ENCODE peak calls at places on chromosome 11, in seven cellular contexts. X is progenitor cell of endocrine pancreas, T is hepatocyte, D is HL-60, U is PC-9, Y is bronchial epithelial cell, G is IMR-90. C is an unnamed sample.
A peak's percentile ranks its signal among the peaks of the same experiment; 100 is the strongest.

GRCh38 chr11:70503878-70504240 is 105.5 kb downstream of the CTTN start:
- DNase-seq in G (no peak), Y (no peak), D (no peak), T (peak; percentile 49), U (no peak), X (no peak), C (no peak)

GRCh38 chr11:79189604-79190003 is 251.2 kb downstream of the TENM4 start:
- DNase-seq in D (no peak), G (no peak), X (no peak), Y (no peak), T (no peak), U (no peak), C (no peak)

GRCh38 chr11:17516551-17517150 is 27.6 kb downstream of the USH1C start:
- DNase-seq in T (no peak), G (no peak), Y (no peak), U (no peak), D (no peak), X (no peak), C (no peak)

GRCh38 chr11:17747131-17747955 is 12.8 kb downstream of the KCNC1 start:
- DNase-seq in D (no peak), G (no peak), T (no peak), U (no peak), X (no peak), Y (no peak), C (no peak)

GRCh38 chr11:18295316-18295715 is 26.6 kb downstream of the HPS5 start:
- DNase-seq in X (no peak), G (no peak), D (no peak), Y (no peak), T (no peak), U (no peak), C (no peak)

GRCh38 chr11:34558211-34558610 is 44.6 kb upstream of the ELF5 start:
- DNase-seq in Y (peak; percentile 75), D (no peak), X (no peak), U (no peak), G (no peak), T (no peak), C (no peak)

GRCh38 chr11:80146231-80146630 is 705.4 kb upstream of the TENM4 start:
- DNase-seq in D (no peak), T (no peak), G (no peak), U (no peak), X (no peak), Y (peak; percentile 51), C (no peak)

GRCh38 chr11:58923300-58923788 is 15.9 kb upstream of the GLYATL1 start:
- DNase-seq in D (peak; percentile 10), U (peak; percentile 42), X (no peak), T (peak; percentile 60), Y (peak; percentile 91), G (peak; percentile 46), C (no peak)

GRCh38 chr11:57668467-57668890 is 565 bp downstream of the ZDHHC5 start:
- DNase-seq in U (no peak), T (no peak), X (no peak), G (no peak), D (peak; percentile 40), Y (no peak), C (no peak)

GRCh38 chr11:68127791-68128681 is 6.8 kb upstream of the CHKA start:
- DNase-seq in U (peak; percentile 86), G (peak; percentile 40), X (peak; percentile 87), T (peak; percentile 96), D (no peak), Y (no peak), C (peak; percentile 89)

GRCh38 chr11:79439430-79439892 is 1.4 kb downstream of the TENM4 start:
- DNase-seq in G (peak; percentile 59), Y (no peak), U (no peak), T (peak; percentile 27), X (no peak), D (no peak), C (peak; percentile 22)

GRCh38 chr11:128522943-128523518 is 64.3 kb downstream of the ETS1 start:
- DNase-seq in X (no peak), T (no peak), U (no peak), D (no peak), G (no peak), Y (no peak), C (no peak)

GRCh38 chr11:121035169-121035755 is 11.4 kb downstream of the TBCEL start:
- DNase-seq in D (no peak), T (no peak), Y (no peak), X (no peak), G (no peak), U (no peak), C (no peak)

GRCh38 chr11:43172477-43172876 is 139.3 kb upstream of the API5 start:
- DNase-seq in D (no peak), G (no peak), Y (no peak), U (no peak), X (no peak), T (no peak), C (no peak)

GRCh38 chr11:7418061-7418460 is 67.2 kb upstream of the OLFML1 start:
- DNase-seq in T (no peak), Y (peak; percentile 83), D (no peak), X (no peak), G (no peak), U (no peak), C (no peak)

GRCh38 chr11:62539238-62539925 is 7.2 kb downstream of the AHNAK start:
- DNase-seq in Y (peak; percentile 84), D (peak; percentile 31), X (no peak), U (peak; percentile 85), G (peak; percentile 93), T (peak; percentile 87), C (no peak)

GRCh38 chr11:22624742-22625447 is 728 bp downstream of the FANCF start:
- DNase-seq in X (peak; percentile 48), Y (peak; percentile 69), G (peak; percentile 60), D (peak; percentile 70), T (peak; percentile 85), U (peak; percentile 62), C (peak; percentile 67)

GRCh38 chr11:91394073-91394717 is 830.4 kb upstream of the FAT3 start:
- DNase-seq in X (no peak), G (no peak), Y (no peak), T (peak; percentile 16), D (no peak), U (no peak), C (no peak)

GRCh38 chr11:108666373-108666772 is 1.5 kb downstream of the DDX10 start:
- DNase-seq in G (no peak), D (no peak), U (no peak), X (no peak), Y (no peak), T (no peak), C (no peak)

GRCh38 chr11:122202951-122203456 is 87.0 kb upstream of the BLID start:
- DNase-seq in D (peak; percentile 43), G (peak; percentile 71), T (peak; percentile 78), U (no peak), X (peak; percentile 61), Y (peak; percentile 58), C (peak; percentile 79)

GRCh38 chr11:45590743-45591142 is 74.7 kb downstream of the CHST1 start:
- DNase-seq in D (no peak), T (no peak), X (no peak), G (no peak), U (no peak), Y (no peak), C (no peak)

GRCh38 chr11:70367071-70367470 is 31.3 kb upstream of the CTTN start:
- DNase-seq in T (no peak), U (no peak), G (peak; percentile 88), X (no peak), D (no peak), Y (no peak), C (no peak)

GRCh38 chr11:86456075-86456939 is 81.6 kb downstream of the CCDC81 start:
- DNase-seq in X (peak; percentile 64), U (peak; percentile 78), D (peak; percentile 75), G (peak; percentile 80), T (peak; percentile 93), Y (peak; percentile 68), C (peak; percentile 92)

GRCh38 chr11:1505480-1505879 is 18.9 kb upstream of the MOB2 start:
- DNase-seq in T (no peak), X (no peak), G (no peak), D (no peak), U (no peak), Y (no peak), C (no peak)
- TF ChIP-seq CTCF in T (no peak), X (peak; percentile 24), G (no peak), D (no peak), U (no peak), Y (no peak), C (no peak)

GRCh38 chr11:14645247-14645912 is 1.8 kb downstream of the PDE3B start:
- DNase-seq in U (no peak), D (no peak), T (no peak), Y (peak; percentile 53), X (no peak), G (peak; percentile 31), C (no peak)

GRCh38 chr11:14642873-14643696 is 519 bp upstream of the PDE3B start:
- DNase-seq in D (no peak), U (no peak), T (no peak), X (no peak), G (no peak), Y (no peak), C (no peak)

GRCh38 chr11:14644396-14645246 is 1.0 kb downstream of the PDE3B start:
- DNase-seq in Y (peak; percentile 7), U (no peak), T (peak; percentile 21), X (peak; percentile 47), D (peak; percentile 36), G (no peak), C (peak; percentile 62)

GRCh38 chr11:14642453-14642852 is 1.2 kb upstream of the PDE3B start:
- DNase-seq in Y (no peak), G (no peak), T (no peak), D (no peak), X (no peak), U (no peak), C (no peak)

GRCh38 chr11:14643697-14644395 is at the start of gene PDE3B:
- DNase-seq in Y (peak; percentile 7), T (peak; percentile 92), X (peak; percentile 74), D (peak; percentile 91), U (peak; percentile 47), G (peak; percentile 27), C (peak; percentile 85)
- TF ChIP-seq CTCF in Y (peak; percentile 5), T (peak; percentile 7), X (peak; percentile 13), D (no peak), U (no peak), G (no peak), C (no peak)

DNA sequence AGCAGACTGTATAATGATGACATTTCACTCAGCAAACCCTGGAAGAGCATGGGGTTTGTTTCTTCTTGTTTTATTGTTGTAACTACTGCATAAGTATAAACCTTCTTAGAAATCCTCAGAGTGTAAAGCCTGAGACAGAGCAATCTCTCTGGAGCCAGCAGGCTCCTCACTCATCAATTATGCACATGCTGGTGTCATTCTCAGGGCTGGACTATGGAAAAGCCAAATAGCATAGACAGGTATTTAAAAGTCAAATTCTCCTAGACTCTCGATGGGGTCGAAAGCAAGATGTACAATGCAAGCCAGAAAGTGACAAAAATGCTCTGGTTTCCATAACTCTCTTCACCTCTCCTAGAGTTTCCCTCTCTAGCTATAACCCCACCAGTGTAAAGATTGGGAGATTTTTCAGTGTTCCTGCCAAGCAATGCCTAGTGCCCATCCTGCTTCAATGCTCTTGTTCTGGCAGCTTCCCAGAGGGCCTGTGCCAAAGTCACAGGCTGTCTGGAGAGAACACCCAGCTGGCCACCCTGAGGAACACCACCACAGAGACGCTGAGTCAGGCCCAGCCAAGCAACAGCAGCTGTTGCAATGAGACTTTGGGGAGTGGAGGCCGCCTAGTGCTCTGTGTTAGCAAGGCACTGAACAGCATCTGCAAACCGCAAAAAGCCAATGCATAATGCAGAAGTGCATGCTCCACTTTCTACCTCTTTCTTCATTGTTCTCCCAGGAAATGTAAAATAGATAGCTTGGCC is 167.9 kb downstream of the NXPE2 start:
- DNase-seq in Y (no peak), G (no peak), D (peak; percentile 11), T (peak; percentile 21), X (no peak), U (no peak), C (no peak)
- TF ChIP-seq CTCF in Y (no peak), G (no peak), D (no peak), T (no peak), X (no peak), U (no peak), C (no peak)

GRCh38 chr11:35619754-35620640 is 1.7 kb downstream of the FJX1 start:
- DNase-seq in X (peak; percentile 45), D (no peak), G (peak; percentile 45), T (peak; percentile 40), U (peak; percentile 70), Y (peak; percentile 29), C (peak; percentile 74)
- TF ChIP-seq CTCF in X (peak; percentile 4), D (no peak), G (peak; percentile 5), T (peak; percentile 12), U (no peak), Y (peak; percentile 2), C (no peak)

C was measured in nephron progenitor cell.